ENCODE peak calls at places on chromosomes 16 and 17, in five cellular contexts. D is M059J; J is stimulated activated CD4-positive, alpha-beta T cell treated with anti-CD3 and anti-CD28 coated beads, Interleukin-15, amount 100 ng/mL, for 48 hours; R is glomerular endothelial cell; F is sciatic nerve. O is an unnamed sample.

GRCh38 chr16:3608069-3608468 is 3.3 kb downstream of the SLX4 start:
- DNase-seq in J (no peak), D (no peak), R (no peak), F (no peak), O (no peak)

GRCh38 chr16:57394444-57394843 is 10.1 kb upstream of the CCL17 start:
- DNase-seq in R (no peak), J (no peak), F (no peak), D (peak), O (no peak)

GRCh38 chr16:2512920-2513404 is 790 bp upstream of the ATP6V0C start:
- DNase-seq in R (no peak), F (peak), J (no peak), D (no peak), O (no peak)

GRCh38 chr17:29048440-29049360 is 5.8 kb downstream of the PIPOX start:
- DNase-seq in R (no peak), D (peak), F (no peak), J (no peak), O (peak)

GRCh38 chr17:59846391-59847165 is 46.2 kb downstream of the TUBD1 start:
- DNase-seq in J (no peak), F (peak), R (peak), D (peak), O (peak)

GRCh38 chr17:14745541-14745940 is 444.7 kb downstream of the HS3ST3B1 start:
- DNase-seq in R (no peak), D (no peak), J (no peak), F (no peak), O (no peak)

GRCh38 chr16:50457423-50457822 is 88.6 kb upstream of the BRD7 start:
- DNase-seq in F (no peak), R (no peak), J (no peak), D (peak), O (no peak)

GRCh38 chr17:69533481-69534234 is 119.2 kb downstream of the MAP2K6 start:
- DNase-seq in D (no peak), R (no peak), F (no peak), J (no peak), O (no peak)

GRCh38 chr16:76278976-76279375 is 1.8 kb downstream of the CNTNAP4 start:
- DNase-seq in R (no peak), J (no peak), F (no peak), D (peak), O (no peak)

O was measured in astrocyte.